ENCODE peak calls at places on chromosomes 3 and 15, in nine cellular contexts. C is neural progenitor cell, T is lower leg skin, O is kidney epithelial cell, A is foreskin fibroblast, V is endothelial cell of umbilical vein, X is bronchial epithelial cell, J is HCT116, W is A673. Y is an unnamed sample.

GRCh38 chr15:28117591-28117990 is 18.5 kb upstream of the OCA2 start:
- DNase-seq in C (no peak), T (no peak), O (no peak), A (no peak), V (no peak), X (no peak), J (no peak), W (no peak), Y (no peak)

GRCh38 chr15:59401810-59402569 is 29.3 kb upstream of the MYO1E start:
- DNase-seq in C (no peak), T (no peak), O (no peak), A (no peak), V (no peak), X (no peak), J (no peak), W (no peak), Y (no peak)

GRCh38 chr3:23600178-23600577 is 205.6 kb upstream of the UBE2E1 start:
- DNase-seq in C (no peak), T (no peak), O (peak), A (peak), V (no peak), X (peak), J (no peak), W (no peak), Y (no peak)

GRCh38 chr3:81419196-81419595 is 342.2 kb downstream of the GBE1 start:
- DNase-seq in C (no peak), T (no peak), O (no peak), A (peak), V (peak), X (peak), J (no peak), W (peak), Y (no peak)

GRCh38 chr3:175464362-175464761 is 605.2 kb downstream of the NAALADL2 start:
- DNase-seq in C (no peak), T (no peak), O (no peak), A (no peak), V (no peak), X (no peak), J (no peak), W (no peak), Y (no peak)

GRCh38 chr15:40081691-40082194 is 26.9 kb downstream of the BMF start:
- DNase-seq in C (peak), T (peak), O (no peak), A (peak), V (peak), X (no peak), J (no peak), W (peak), Y (no peak)

GRCh38 chr3:126983653-126984390 is 907 bp downstream of the PLXNA1 start:
- DNase-seq in C (peak), T (no peak), O (no peak), A (peak), V (no peak), X (no peak), J (no peak), W (peak), Y (no peak)

GRCh38 chr3:69368129-69368741 is 17.7 kb downstream of the FRMD4B start:
- DNase-seq in C (no peak), T (no peak), O (peak), A (no peak), V (peak), X (no peak), J (no peak), W (no peak), Y (no peak)

GRCh38 chr3:175606650-175607318 is 747.6 kb downstream of the NAALADL2 start:
- DNase-seq in C (no peak), T (no peak), O (no peak), A (no peak), V (peak), X (peak), J (no peak), W (no peak), Y (no peak)

GRCh38 chr3:103440539-103441113 is 1005.8 kb downstream of the ZPLD1 start:
- DNase-seq in C (peak), T (no peak), O (no peak), A (no peak), V (no peak), X (peak), J (peak), W (peak), Y (no peak)

GRCh38 chr3:9279959-9280358 is 30.5 kb upstream of the SRGAP3 start:
- DNase-seq in C (peak), T (no peak), O (peak), A (peak), V (no peak), X (peak), J (no peak), W (no peak), Y (no peak)

GRCh38 chr3:108125550-108126071 is 34.8 kb upstream of the CD47 start:
- DNase-seq in C (peak), T (no peak), O (no peak), A (no peak), V (peak), X (no peak), J (no peak), W (no peak), Y (no peak)

GRCh38 chr3:535566-536416 is 339.2 kb downstream of the CHL1 start:
- DNase-seq in C (peak), T (no peak), O (no peak), A (peak), V (no peak), X (peak), J (no peak), W (peak), Y (no peak)

GRCh38 chr3:170634663-170635096 is 48.8 kb upstream of the SLC7A14 start:
- DNase-seq in C (no peak), T (no peak), O (no peak), A (no peak), V (no peak), X (no peak), J (no peak), W (no peak), Y (no peak)

GRCh38 chr3:119322021-119322522 is 27.9 kb downstream of the ARHGAP31 start:
- DNase-seq in C (no peak), T (no peak), O (no peak), A (peak), V (no peak), X (peak), J (no peak), W (no peak), Y (no peak)

GRCh38 chr15:89203705-89204273 is 17.6 kb downstream of the RLBP1 start:
- DNase-seq in C (no peak), T (no peak), O (no peak), A (no peak), V (no peak), X (no peak), J (no peak), W (no peak), Y (no peak)

GRCh38 chr3:69439683-69440270 is 53.9 kb upstream of the FRMD4B start:
- DNase-seq in C (no peak), T (no peak), O (no peak), A (peak), V (peak), X (no peak), J (peak), W (no peak), Y (no peak)

GRCh38 chr3:31295150-31295765 is 237.5 kb upstream of the STT3B start:
- DNase-seq in C (peak), T (no peak), O (no peak), A (no peak), V (no peak), X (no peak), J (no peak), W (no peak), Y (no peak)

GRCh38 chr3:100992086-100993033 is 861 bp downstream of the ABI3BP start:
- DNase-seq in C (no peak), T (no peak), O (no peak), A (peak), V (peak), X (peak), J (no peak), W (peak), Y (no peak)

GRCh38 chr3:113897373-113897777 is 50.4 kb upstream of the ZDHHC23 start:
- DNase-seq in C (no peak), T (no peak), O (no peak), A (no peak), V (no peak), X (peak), J (peak), W (no peak), Y (no peak)

GRCh38 chr15:80093854-80094418 is 34.5 kb downstream of the ZFAND6 start:
- DNase-seq in C (peak), T (peak), O (no peak), A (no peak), V (peak), X (peak), J (no peak), W (peak), Y (peak)

GRCh38 chr3:152835311-152836102 is 576 bp downstream of the P2RY1 start:
- DNase-seq in C (peak), T (peak), O (no peak), A (peak), V (peak), X (peak), J (no peak), W (peak), Y (no peak)

GRCh38 chr3:10194328-10195071 is 29.8 kb downstream of the IRAK2 start:
- DNase-seq in C (no peak), T (no peak), O (no peak), A (peak), V (no peak), X (peak), J (no peak), W (no peak), Y (no peak)

GRCh38 chr15:77634266-77634962 is 1.7 kb upstream of the LINGO1 start:
- DNase-seq in C (peak), T (no peak), O (peak), A (peak), V (peak), X (peak), J (peak), W (peak), Y (peak)

GRCh38 chr3:129026728-129027543 is 25.8 kb downstream of the EFCC1 start:
- DNase-seq in C (peak), T (peak), O (peak), A (peak), V (peak), X (peak), J (peak), W (peak), Y (peak)

GRCh38 chr3:9553021-9553948 is at the start of gene LHFPL4:
- DNase-seq in C (peak), T (no peak), O (no peak), A (no peak), V (no peak), X (no peak), J (no peak), W (no peak), Y (no peak)

GRCh38 chr3:184590795-184591194 is 29.2 kb downstream of the EPHB3 start:
- DNase-seq in C (no peak), T (no peak), O (no peak), A (no peak), V (no peak), X (no peak), J (no peak), W (peak), Y (no peak)

GRCh38 chr3:191065183-191065805 is 133.7 kb upstream of the OSTN start:
- DNase-seq in C (no peak), T (no peak), O (no peak), A (peak), V (no peak), X (peak), J (no peak), W (no peak), Y (no peak)

GRCh38 chr3:188624384-188624783 is 470.4 kb downstream of the LPP start:
- DNase-seq in C (no peak), T (peak), O (no peak), A (peak), V (no peak), X (no peak), J (no peak), W (no peak), Y (no peak)

GRCh38 chr3:14773691-14774128 is 45.1 kb upstream of the FGD5 start:
- DNase-seq in C (no peak), T (no peak), O (no peak), A (no peak), V (no peak), X (no peak), J (no peak), W (no peak), Y (no peak)

GRCh38 chr3:143413372-143413771 is 293.8 kb downstream of the CHST2 start:
- DNase-seq in C (no peak), T (no peak), O (no peak), A (no peak), V (no peak), X (no peak), J (no peak), W (no peak), Y (no peak)

GRCh38 chr3:44337253-44337652 is 1.3 kb upstream of the TCAIM start:
- DNase-seq in C (no peak), T (no peak), O (no peak), A (peak), V (no peak), X (no peak), J (no peak), W (peak), Y (no peak)

GRCh38 chr3:44339181-44339741 is 695 bp downstream of the TCAIM start:
- DNase-seq in C (no peak), T (no peak), O (no peak), A (peak), V (peak), X (no peak), J (no peak), W (no peak), Y (no peak)

GRCh38 chr3:44339990-44340389 is 1.4 kb downstream of the TCAIM start:
- DNase-seq in C (no peak), T (no peak), O (no peak), A (no peak), V (no peak), X (no peak), J (no peak), W (no peak), Y (no peak)

GRCh38 chr3:44338010-44338827 is at the start of gene TCAIM:
- DNase-seq in C (peak), T (peak), O (peak), A (peak), V (peak), X (peak), J (peak), W (peak), Y (peak)

DNA sequence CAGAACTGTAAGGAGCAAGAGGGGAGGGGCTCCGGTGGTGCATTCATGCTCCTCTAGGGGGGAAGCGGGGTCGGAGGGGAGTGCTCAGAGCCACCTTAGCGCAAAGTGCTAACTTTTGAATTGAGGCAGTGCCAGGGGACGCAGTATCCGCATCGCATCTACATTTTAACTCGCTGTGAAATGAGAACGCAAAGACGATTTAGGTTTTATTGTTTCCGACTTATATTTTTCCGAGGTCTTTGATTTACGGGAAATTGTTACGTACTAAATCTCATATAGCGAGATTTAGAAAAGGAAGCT is 212 bp downstream of the TCAIM start:
- DNase-seq in C (no peak), T (no peak), O (no peak), A (no peak), V (no peak), X (no peak), J (no peak), W (no peak), Y (no peak)
- TF ChIP-seq CTCF in C (no peak), T (no peak), O (no peak), A (no peak), V (peak), X (no peak), J (no peak), W (no peak), Y (no peak)

DNA sequence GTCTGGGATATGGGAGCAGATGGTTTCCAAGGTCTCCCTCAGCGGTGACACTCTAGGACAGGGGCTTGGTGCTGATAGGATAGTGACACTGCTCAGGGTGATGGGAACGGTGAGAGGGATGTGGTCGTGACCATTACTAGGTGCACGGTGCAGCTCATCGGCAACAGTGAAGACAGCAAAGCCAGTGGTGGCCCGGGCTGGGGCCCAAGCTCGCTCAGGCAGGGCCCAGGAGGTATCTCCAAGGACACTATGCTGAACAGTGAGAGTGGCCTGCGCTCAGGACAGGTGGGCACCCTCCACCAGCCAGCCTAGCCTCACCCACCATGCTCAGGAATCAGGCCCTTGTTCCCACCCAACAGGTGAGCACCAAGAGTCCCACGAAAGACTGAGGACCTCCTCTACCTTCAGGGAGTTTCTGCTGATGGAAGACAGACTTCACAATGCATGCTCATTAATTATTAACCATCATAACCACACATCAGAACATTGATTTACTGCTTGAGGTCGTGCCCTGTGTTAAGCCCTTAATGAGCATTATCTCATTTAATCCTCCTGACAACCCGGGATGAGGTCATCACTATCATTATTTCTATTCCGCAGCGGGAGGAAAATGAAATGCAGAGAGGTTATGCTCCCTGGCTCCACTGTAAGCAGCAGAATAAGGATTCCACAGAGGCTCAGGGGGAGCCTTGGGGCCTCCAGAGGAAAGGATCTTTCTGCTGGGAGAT is 269.4 kb downstream of the UACA start:
- DNase-seq in C (no peak), T (no peak), O (no peak), A (no peak), V (no peak), X (peak), J (no peak), W (peak), Y (no peak)
- TF ChIP-seq CTCF in C (no peak), T (no peak), O (no peak), A (no peak), V (no peak), X (no peak), J (no peak), W (no peak), Y (no peak)

GRCh38 chr15:51781506-51781905 is 30.1 kb downstream of the TMOD2 start:
- DNase-seq in C (no peak), T (no peak), O (no peak), A (no peak), V (no peak), X (no peak), J (no peak), W (no peak), Y (no peak)

GRCh38 chr15:51776952-51777574 is 25.7 kb downstream of the TMOD2 start:
- DNase-seq in C (peak), T (peak), O (peak), A (peak), V (peak), X (peak), J (peak), W (peak), Y (peak)

GRCh38 chr15:51783967-51784366 is 32.6 kb downstream of the TMOD2 start:
- DNase-seq in C (no peak), T (no peak), O (no peak), A (no peak), V (no peak), X (no peak), J (no peak), W (no peak), Y (no peak)

GRCh38 chr15:51780636-51781035 is 29.2 kb downstream of the TMOD2 start:
- DNase-seq in C (no peak), T (no peak), O (no peak), A (peak), V (no peak), X (peak), J (no peak), W (no peak), Y (no peak)

DNA sequence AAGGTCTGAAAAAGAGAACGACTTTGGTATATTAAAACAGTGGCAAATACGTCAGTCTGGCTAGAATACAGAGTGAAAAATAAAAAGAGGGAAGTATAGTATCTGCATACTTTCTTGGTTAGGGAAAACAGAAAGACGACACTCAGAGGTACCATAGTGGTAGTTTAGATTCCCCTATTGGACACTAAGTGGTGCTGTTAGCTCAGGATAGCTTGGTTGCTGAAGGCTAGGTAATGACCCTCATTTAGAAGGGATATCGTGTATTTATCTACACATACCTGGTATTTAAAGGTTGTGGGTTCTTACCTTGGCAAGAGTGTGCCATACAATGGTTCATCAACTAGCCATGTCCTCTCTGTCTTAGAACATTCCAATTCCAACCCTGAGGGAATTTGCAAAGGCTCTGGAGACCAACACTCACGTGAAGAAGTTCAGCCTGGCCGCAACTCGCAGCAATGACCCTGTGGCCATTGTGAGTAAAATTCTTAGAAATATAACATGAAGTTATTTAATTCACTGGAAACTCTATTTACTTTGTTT is 31.0 kb downstream of the TMOD2 start:
- DNase-seq in C (peak), T (no peak), O (no peak), A (no peak), V (peak), X (no peak), J (peak), W (peak), Y (no peak)
- TF ChIP-seq CTCF in C (peak), T (no peak), O (peak), A (no peak), V (peak), X (peak), J (peak), W (peak), Y (no peak)

GRCh38 chr15:90262426-90262825 is 3.0 kb upstream of the NGRN start:
- DNase-seq in C (no peak), T (no peak), O (no peak), A (no peak), V (no peak), X (no peak), J (no peak), W (no peak), Y (no peak)

GRCh38 chr15:90261811-90262210 is 3.7 kb upstream of the NGRN start:
- DNase-seq in C (no peak), T (no peak), O (no peak), A (peak), V (peak), X (peak), J (no peak), W (no peak), Y (no peak)

GRCh38 chr15:90264649-90265048 is 823 bp upstream of the NGRN start:
- DNase-seq in C (no peak), T (no peak), O (no peak), A (no peak), V (peak), X (peak), J (no peak), W (no peak), Y (no peak)

GRCh38 chr15:90257776-90258175 is 7.7 kb upstream of the NGRN start:
- DNase-seq in C (no peak), T (no peak), O (no peak), A (no peak), V (no peak), X (no peak), J (no peak), W (no peak), Y (no peak)

GRCh38 chr15:90259524-90259923 is 5.9 kb upstream of the NGRN start:
- DNase-seq in C (no peak), T (no peak), O (no peak), A (no peak), V (peak), X (no peak), J (no peak), W (no peak), Y (no peak)
- TF ChIP-seq CTCF in C (no peak), T (no peak), O (no peak), A (no peak), V (no peak), X (no peak), J (no peak), W (no peak), Y (no peak)

GRCh38 chr15:43483306-43484128 is 9.4 kb downstream of the TP53BP1 start:
- DNase-seq in C (no peak), T (no peak), O (no peak), A (peak), V (peak), X (no peak), J (no peak), W (peak), Y (no peak)
- TF ChIP-seq CTCF in C (peak), T (no peak), O (peak), A (peak), V (peak), X (peak), J (peak), W (peak), Y (no peak)

GRCh38 chr3:147117631-147118030 is 288.7 kb downstream of the ZIC4 start:
- DNase-seq in C (no peak), T (no peak), O (no peak), A (peak), V (no peak), X (no peak), J (no peak), W (no peak), Y (no peak)

GRCh38 chr3:147118611-147119010 is 287.7 kb downstream of the ZIC4 start:
- DNase-seq in C (no peak), T (no peak), O (no peak), A (no peak), V (no peak), X (no peak), J (no peak), W (no peak), Y (no peak)

GRCh38 chr3:147119346-147119745 is 287.0 kb downstream of the ZIC4 start:
- DNase-seq in C (no peak), T (no peak), O (no peak), A (peak), V (no peak), X (no peak), J (no peak), W (no peak), Y (no peak)

GRCh38 chr3:147120029-147120428 is 286.3 kb downstream of the ZIC4 start:
- DNase-seq in C (no peak), T (no peak), O (no peak), A (peak), V (peak), X (peak), J (no peak), W (peak), Y (no peak)
- TF ChIP-seq CTCF in C (peak), T (no peak), O (peak), A (peak), V (peak), X (no peak), J (peak), W (peak), Y (no peak)